ENCODE peak calls at places on chromosome 21, in nine cellular contexts. I, B, C, O, E, A, K, S and F are unnamed samples.

GRCh38 chr21:28253378-28253777 is 739.3 kb downstream of the LTN1 start:
- DNase-seq in I (no peak), B (no peak), C (no peak), O (no peak), E (no peak), A (no peak), K (no peak), S (peak; percentile 63), F (peak; percentile 23)

GRCh38 chr21:45525153-45525909 is 16.9 kb downstream of the SLC19A1 start:
- DNase-seq in I (peak; percentile 41), B (no peak), C (no peak), O (no peak), E (peak; percentile 62), A (no peak), K (no peak), S (no peak), F (no peak)

GRCh38 chr21:43956667-43957030 is 55.5 kb upstream of the TRAPPC10 start:
- DNase-seq in I (no peak), B (no peak), C (no peak), O (no peak), E (peak; percentile 84), A (no peak), K (no peak), S (no peak), F (no peak)

GRCh38 chr21:26881504-26882228 is 36.5 kb upstream of the ADAMTS1 start:
- DNase-seq in I (no peak), B (no peak), C (no peak), O (no peak), E (no peak), A (no peak), K (no peak), S (peak; percentile 48), F (peak; percentile 18)

GRCh38 chr21:44866780-44867179 is 6.7 kb downstream of the PTTG1IP start:
- DNase-seq in I (no peak), B (no peak), C (no peak), O (no peak), E (no peak), A (no peak), K (no peak), S (no peak), F (no peak)

GRCh38 chr21:35352066-35352770 is 303.1 kb upstream of the RUNX1 start:
- DNase-seq in I (no peak), B (no peak), C (no peak), O (no peak), E (no peak), A (no peak), K (no peak), S (peak; percentile 62), F (no peak)

GRCh38 chr21:46060596-46061061 is 37.3 kb upstream of the COL6A2 start:
- DNase-seq in I (peak; percentile 73), B (no peak), C (no peak), O (no peak), E (peak; percentile 88), A (no peak), K (no peak), S (peak; percentile 93), F (no peak)

GRCh38 chr21:17537299-17537698 is 24.5 kb downstream of the CXADR start:
- DNase-seq in I (no peak), B (no peak), C (no peak), O (no peak), E (no peak), A (no peak), K (no peak), S (no peak), F (no peak)

GRCh38 chr21:42722808-42723470 is 69.5 kb downstream of the PDE9A start:
- DNase-seq in I (peak; percentile 32), B (no peak), C (no peak), O (no peak), E (no peak), A (peak; percentile 10), K (no peak), S (no peak), F (no peak)

GRCh38 chr21:15250384-15250783 is 185.6 kb upstream of the NRIP1 start:
- DNase-seq in I (no peak), B (no peak), C (no peak), O (no peak), E (no peak), A (no peak), K (no peak), S (no peak), F (peak; percentile 4)

GRCh38 chr21:21851657-21852056 is 853.4 kb downstream of the NCAM2 start:
- DNase-seq in I (no peak), B (no peak), C (no peak), O (no peak), E (no peak), A (no peak), K (no peak), S (no peak), F (no peak)

GRCh38 chr21:24895885-24896734 is 711.2 kb downstream of the MRPL39 start:
- DNase-seq in I (no peak), B (no peak), C (no peak), O (no peak), E (no peak), A (no peak), K (peak; percentile 4), S (peak; percentile 2), F (peak; percentile 36)

GRCh38 chr21:39332175-39332574 is 16.7 kb downstream of the HMGN1 start:
- DNase-seq in I (no peak), B (no peak), C (no peak), O (no peak), E (no peak), A (no peak), K (no peak), S (no peak), F (no peak)

GRCh38 chr21:30257773-30258172 is 25.0 kb downstream of the KRTAP24-1 start:
- DNase-seq in I (no peak), B (no peak), C (no peak), O (no peak), E (no peak), A (no peak), K (no peak), S (peak; percentile 21), F (peak; percentile 19)

GRCh38 chr21:33031562-33031961 is 5.8 kb downstream of the OLIG2 start:
- DNase-seq in I (no peak), B (no peak), C (no peak), O (no peak), E (no peak), A (no peak), K (no peak), S (no peak), F (no peak)